ENCODE peak calls at places on chromosomes 5 and 9, in seven cellular contexts. N is osteocyte; F is GM04504; Z is mucosa of gallbladder; Q is astrocyte of the spinal cord; T is CD4-positive, alpha-beta memory T cell; P is stimulated activated effector memory CD8-positive, alpha-beta T cell treated with anti-CD3 and anti-CD28 coated beads, Interleukin-12 subunit alpha, Interleukin-12 subunit beta, amount 100 ng/mL, for 72 hours. W is an unnamed sample.

GRCh38 chr5:126469925-126470324 is 46.7 kb downstream of the GRAMD2B start:
- DNase-seq in N (no peak), F (no peak), Z (no peak), Q (no peak), T (no peak), P (no peak), W (no peak)

GRCh38 chr9:88258012-88258411 is 119.7 kb upstream of the SPATA31C2 start:
- DNase-seq in N (no peak), F (peak), Z (peak), Q (peak), T (no peak), P (no peak), W (no peak)

GRCh38 chr5:122295138-122295537 is 16.9 kb upstream of the SNCAIP start:
- DNase-seq in N (no peak), F (no peak), Z (no peak), Q (no peak), T (no peak), P (no peak), W (no peak)

GRCh38 chr9:93974151-93974550 is 19.0 kb upstream of the BARX1 start:
- DNase-seq in N (no peak), F (no peak), Z (no peak), Q (no peak), T (no peak), P (no peak), W (no peak)

GRCh38 chr5:176853151-176853793 is 42.9 kb downstream of the UNC5A start:
- DNase-seq in N (no peak), F (no peak), Z (no peak), Q (no peak), T (no peak), P (no peak), W (no peak)

GRCh38 chr9:124975131-124975530 is 34.2 kb upstream of the GOLGA1 start:
- DNase-seq in N (no peak), F (no peak), Z (no peak), Q (peak), T (no peak), P (no peak), W (no peak)

GRCh38 chr5:153883829-153884228 is 154.9 kb downstream of the FAM114A2 start:
- DNase-seq in N (no peak), F (peak), Z (no peak), Q (peak), T (no peak), P (no peak), W (no peak)

GRCh38 chr9:21056931-21057330 is 20.8 kb downstream of the IFNB1 start:
- DNase-seq in N (no peak), F (no peak), Z (no peak), Q (peak), T (no peak), P (no peak), W (no peak)

GRCh38 chr9:27535701-27536118 is 6.1 kb upstream of the MOB3B start:
- DNase-seq in N (no peak), F (no peak), Z (no peak), Q (no peak), T (no peak), P (no peak), W (no peak)

GRCh38 chr9:108443741-108444140 is 412.0 kb downstream of the ACTL7B start:
- DNase-seq in N (no peak), F (peak), Z (no peak), Q (peak), T (no peak), P (no peak), W (no peak)

GRCh38 chr5:14405267-14405666 is 176.3 kb upstream of the OTULINL start:
- DNase-seq in N (no peak), F (no peak), Z (no peak), Q (no peak), T (no peak), P (no peak), W (no peak)

GRCh38 chr9:78707481-78707977 is 410.6 kb downstream of the PSAT1 start:
- DNase-seq in N (no peak), F (peak), Z (no peak), Q (peak), T (no peak), P (no peak), W (peak)

GRCh38 chr5:179411161-179411841 is 66.0 kb upstream of the ADAMTS2 start:
- DNase-seq in N (peak), F (no peak), Z (no peak), Q (no peak), T (no peak), P (no peak), W (no peak)

GRCh38 chr9:127278372-127278771 is 13.8 kb downstream of the GARNL3 start:
- DNase-seq in N (no peak), F (no peak), Z (no peak), Q (no peak), T (no peak), P (no peak), W (no peak)

GRCh38 chr5:83433891-83434290 is 37.7 kb upstream of the VCAN start:
- DNase-seq in N (no peak), F (no peak), Z (no peak), Q (no peak), T (no peak), P (no peak), W (no peak)

GRCh38 chr9:99040254-99040653 is 64.7 kb upstream of the TGFBR1 start:
- DNase-seq in N (no peak), F (no peak), Z (no peak), Q (no peak), T (no peak), P (no peak), W (no peak)

GRCh38 chr5:179812135-179812825 is 5.6 kb upstream of the MGAT4B start:
- DNase-seq in N (no peak), F (no peak), Z (no peak), Q (no peak), T (no peak), P (no peak), W (no peak)

GRCh38 chr9:32431940-32432555 is 47.6 kb downstream of the ACO1 start:
- DNase-seq in N (no peak), F (no peak), Z (peak), Q (peak), T (peak), P (peak), W (peak)

W was measured in naive B cell.